ENCODE peak calls at places on chromosomes 1 and 21, in five cellular contexts. Q is NCI-H1417, Z is ecto neural progenitor cell, D is AG10803, R is HCT116. P is an unnamed sample.
A peak's percentile ranks its signal among the peaks of the same experiment; 100 is the strongest.

GRCh38 chr21:22468893-22469292 is 1470.7 kb downstream of the NCAM2 start:
- DNase-seq in Q (no peak), Z (no peak), D (no peak), R (no peak), P (no peak)

GRCh38 chr1:22709891-22710687 is 550 bp upstream of the EPHB2 start:
- DNase-seq in Q (peak; percentile 80), Z (peak; percentile 83), D (peak; percentile 72), R (no peak), P (no peak)

GRCh38 chr1:81583878-81584277 is 216.9 kb upstream of the ADGRL2 start:
- DNase-seq in Q (peak; percentile 8), Z (no peak), D (no peak), R (no peak), P (no peak)

GRCh38 chr1:30138891-30139290 is 584.5 kb downstream of the MATN1 start:
- DNase-seq in Q (no peak), Z (no peak), D (no peak), R (no peak), P (no peak)

GRCh38 chr1:92653605-92654381 is 131.1 kb downstream of the EVI5 start:
- DNase-seq in Q (no peak), Z (no peak), D (no peak), R (no peak), P (peak; percentile 89)

GRCh38 chr1:117368116-117369108 is 1.2 kb downstream of the MAN1A2 start:
- DNase-seq in Q (peak; percentile 58), Z (no peak), D (peak; percentile 4), R (no peak), P (no peak)

GRCh38 chr21:26849428-26850115 is 4.4 kb upstream of the ADAMTS1 start:
- DNase-seq in Q (peak; percentile 84), Z (no peak), D (peak; percentile 77), R (peak; percentile 6), P (no peak)

GRCh38 chr1:204826970-204827369 is 43.7 kb upstream of the NFASC start:
- DNase-seq in Q (no peak), Z (peak; percentile 62), D (peak; percentile 37), R (no peak), P (no peak)

GRCh38 chr1:206021796-206022365 is 1.8 kb downstream of the CTSE start:
- DNase-seq in Q (no peak), Z (no peak), D (peak; percentile 24), R (no peak), P (no peak)

GRCh38 chr21:46048926-46049889 is 48.7 kb upstream of the COL6A2 start:
- DNase-seq in Q (peak; percentile 91), Z (peak; percentile 57), D (peak; percentile 100), R (no peak), P (peak; percentile 19)

GRCh38 chr1:54887665-54888071 is 673 bp upstream of the DHCR24 start:
- DNase-seq in Q (no peak), Z (no peak), D (peak; percentile 49), R (no peak), P (no peak)

GRCh38 chr1:227776277-227776676 is 39.2 kb upstream of the PRSS38 start:
- DNase-seq in Q (no peak), Z (no peak), D (peak; percentile 90), R (no peak), P (no peak)

GRCh38 chr1:42943166-42943565 is 15.5 kb downstream of the SLC2A1 start:
- DNase-seq in Q (no peak), Z (no peak), D (no peak), R (peak; percentile 68), P (peak; percentile 86)

GRCh38 chr21:35234725-35235124 is 185.6 kb upstream of the RUNX1 start:
- DNase-seq in Q (no peak), Z (no peak), D (peak; percentile 80), R (no peak), P (no peak)

GRCh38 chr1:87478231-87478630 is 149.6 kb downstream of the LMO4 start:
- DNase-seq in Q (peak; percentile 15), Z (peak; percentile 51), D (peak; percentile 13), R (peak; percentile 16), P (no peak)

GRCh38 chr1:52533710-52534109 is 19.2 kb downstream of the TUT4 start:
- DNase-seq in Q (no peak), Z (no peak), D (no peak), R (no peak), P (no peak)

GRCh38 chr1:83741348-83741747 is 257.6 kb downstream of the TTLL7 start:
- DNase-seq in Q (no peak), Z (peak; percentile 66), D (no peak), R (no peak), P (no peak)

GRCh38 chr1:215875236-215875635 is 308.1 kb downstream of the KCTD3 start:
- DNase-seq in Q (no peak), Z (no peak), D (no peak), R (no peak), P (no peak)

GRCh38 chr1:160406131-160406968 is 6.0 kb downstream of the VANGL2 start:
- DNase-seq in Q (no peak), Z (no peak), D (no peak), R (no peak), P (no peak)

GRCh38 chr1:41827991-41828570 is 90.6 kb downstream of the HIVEP3 start:
- DNase-seq in Q (no peak), Z (no peak), D (peak; percentile 55), R (no peak), P (no peak)

GRCh38 chr1:109783436-109783835 is 19.7 kb upstream of the EPS8L3 start:
- DNase-seq in Q (no peak), Z (no peak), D (peak; percentile 88), R (peak; percentile 51), P (no peak)

GRCh38 chr1:246631426-246631825 is 65.2 kb downstream of the CNST start:
- DNase-seq in Q (no peak), Z (no peak), D (peak; percentile 86), R (no peak), P (no peak)

GRCh38 chr1:1309525-1310385 is 1.4 kb downstream of the PUSL1 start:
- DNase-seq in Q (no peak), Z (no peak), D (no peak), R (no peak), P (no peak)

GRCh38 chr21:41715649-41716321 is 51.1 kb downstream of the RIPK4 start:
- DNase-seq in Q (no peak), Z (no peak), D (no peak), R (no peak), P (peak; percentile 96)

GRCh38 chr1:226444901-226445300 is 37.0 kb upstream of the PARP1 start:
- DNase-seq in Q (no peak), Z (no peak), D (no peak), R (no peak), P (no peak)

GRCh38 chr21:37765501-37765900 is 150.8 kb downstream of the KCNJ6 start:
- DNase-seq in Q (no peak), Z (no peak), D (no peak), R (no peak), P (peak; percentile 54)

GRCh38 chr1:77060000-77060399 is 159.2 kb downstream of the PIGK start:
- DNase-seq in Q (no peak), Z (no peak), D (no peak), R (no peak), P (no peak)

GRCh38 chr21:36883532-36884486 is 82.7 kb downstream of the HLCS start:
- DNase-seq in Q (no peak), Z (no peak), D (no peak), R (no peak), P (no peak)

GRCh38 chr1:158019177-158019868 is 25.9 kb downstream of the KIRREL1 start:
- DNase-seq in Q (no peak), Z (no peak), D (peak; percentile 95), R (peak; percentile 73), P (no peak)

GRCh38 chr1:172775598-172776570 is 117.0 kb downstream of the FASLG start:
- DNase-seq in Q (no peak), Z (no peak), D (peak; percentile 42), R (no peak), P (no peak)

GRCh38 chr1:157770442-157771043 is 6.4 kb downstream of the FCRL2 start:
- DNase-seq in Q (no peak), Z (no peak), D (no peak), R (no peak), P (no peak)

GRCh38 chr1:44803062-44803311 is 2.8 kb downstream of the PLK3 start:
- DNase-seq in Q (no peak), Z (no peak), D (no peak), R (no peak), P (no peak)

GRCh38 chr1:19359357-19359756 is 47.2 kb downstream of the SLC66A1 start:
- DNase-seq in Q (peak; percentile 68), Z (no peak), D (no peak), R (no peak), P (no peak)

GRCh38 chr1:225498539-225499135 is 70.8 kb upstream of the LBR start:
- DNase-seq in Q (no peak), Z (no peak), D (peak; percentile 52), R (no peak), P (no peak)

GRCh38 chr1:199122532-199123311 is 483.9 kb downstream of the PTPRC start:
- DNase-seq in Q (no peak), Z (no peak), D (peak; percentile 43), R (no peak), P (peak; percentile 15)

GRCh38 chr1:207903767-207904166 is 7.2 kb downstream of the CD34 start:
- DNase-seq in Q (no peak), Z (no peak), D (no peak), R (no peak), P (no peak)